ENCODE peak calls at places on chromosomes 7 and 10, in five cellular contexts. J, Y, B, E and P are unnamed samples.

GRCh38 chr10:44680764-44681163 is 230.4 kb upstream of the TMEM72 start:
- DNase-seq in B (no peak), J (no peak), E (no peak), Y (no peak), P (no peak)

GRCh38 chr10:122199689-122200088 is 71.4 kb upstream of the BTBD16 start:
- DNase-seq in J (no peak), Y (no peak), B (no peak), E (no peak), P (no peak)

GRCh38 chr7:2643386-2644229 is 11.8 kb downstream of the TTYH3 start:
- DNase-seq in J (no peak), B (no peak), E (no peak), Y (no peak), P (no peak)

GRCh38 chr10:49138361-49138891 is 4.6 kb upstream of the FAM170B start:
- DNase-seq in B (no peak), J (no peak), E (no peak), Y (no peak), P (no peak)

GRCh38 chr10:60420991-60421894 is 31.6 kb upstream of the ANK3 start:
- DNase-seq in Y (no peak), E (no peak), B (no peak), J (no peak), P (no peak)

GRCh38 chr10:16787361-16787791 is 29.8 kb downstream of the RSU1 start:
- DNase-seq in Y (no peak), J (peak; percentile 28), B (no peak), E (no peak), P (no peak)

GRCh38 chr10:124387078-124387874 is 31.4 kb downstream of the OAT start:
- DNase-seq in Y (no peak), J (no peak), B (no peak), E (peak; percentile 47), P (no peak)

GRCh38 chr7:23514755-23515154 is 17.0 kb downstream of the TRA2A start:
- DNase-seq in J (no peak), B (no peak), E (no peak), Y (no peak), P (no peak)

GRCh38 chr10:86663576-86664369 is 4.5 kb upstream of the LDB3 start:
- DNase-seq in B (no peak), E (peak; percentile 40), J (no peak), Y (no peak), P (no peak)

GRCh38 chr7:23863209-23863798 is 153.3 kb downstream of the STK31 start:
- DNase-seq in E (no peak), B (peak; percentile 51), J (no peak), Y (peak; percentile 39), P (peak; percentile 39)

GRCh38 chr10:72425133-72425532 is 70.4 kb upstream of the DNAJB12 start:
- DNase-seq in J (no peak), Y (no peak), B (no peak), E (no peak), P (no peak)

GRCh38 chr10:109517748-109518147 is 405.6 kb downstream of the XPNPEP1 start:
- DNase-seq in J (no peak), Y (no peak), E (no peak), B (no peak), P (no peak)

GRCh38 chr10:59387951-59388431 is 25.6 kb upstream of the FAM13C start:
- DNase-seq in Y (peak; percentile 35), B (no peak), J (no peak), E (peak; percentile 65), P (no peak)